ENCODE peak calls at places on chromosomes 4 and X, in eight cellular contexts. One of them, this sample, is unnamed.

GRCh38 chr4:176137626-176138025 is 57.8 kb downstream of the SPATA4 start:
- DNase-seq in NCI-H69: no peak
- DNase-seq in GM19239: no peak
- DNase-seq in NCI-H1105: no peak
- DNase-seq in aorta: no peak
- DNase-seq in stimulated activated CD4-positive, alpha-beta T cell treated with anti-CD3 and anti-CD28 coated beads, Interleukin-4, amount 100 ng/mL, for 48 hours: no peak
- DNase-seq in activated CD8-positive, alpha-beta memory T cell treated with anti-CD3 and anti-CD28 coated beads, Interleukin-2, amount 50 U/mL, for 4 hours: no peak
- DNase-seq in psoas muscle: no peak
- DNase-seq in this sample: no peak

GRCh38 chr4:4446434-4446833 is 59.5 kb downstream of the NSG1 start:
- DNase-seq in aorta: no peak
- DNase-seq in stimulated activated CD4-positive, alpha-beta T cell treated with anti-CD3 and anti-CD28 coated beads, Interleukin-4, amount 100 ng/mL, for 48 hours: no peak
- DNase-seq in activated CD8-positive, alpha-beta memory T cell treated with anti-CD3 and anti-CD28 coated beads, Interleukin-2, amount 50 U/mL, for 4 hours: no peak
- DNase-seq in psoas muscle: no peak
- DNase-seq in NCI-H1105: no peak
- DNase-seq in GM19239: no peak
- DNase-seq in NCI-H69: no peak
- DNase-seq in this sample: no peak

GRCh38 chr4:137644201-137644600 is 111.9 kb upstream of the PCDH18 start:
- DNase-seq in NCI-H69: no peak
- DNase-seq in activated CD8-positive, alpha-beta memory T cell treated with anti-CD3 and anti-CD28 coated beads, Interleukin-2, amount 50 U/mL, for 4 hours: no peak
- DNase-seq in aorta: no peak
- DNase-seq in GM19239: no peak
- DNase-seq in psoas muscle: no peak
- DNase-seq in stimulated activated CD4-positive, alpha-beta T cell treated with anti-CD3 and anti-CD28 coated beads, Interleukin-4, amount 100 ng/mL, for 48 hours: no peak
- DNase-seq in NCI-H1105: no peak
- DNase-seq in this sample: no peak

GRCh38 chrX:130162094-130162493 is 3.5 kb downstream of the AIFM1 start:
- DNase-seq in psoas muscle: no peak
- DNase-seq in aorta: no peak
- DNase-seq in GM19239: no peak
- DNase-seq in stimulated activated CD4-positive, alpha-beta T cell treated with anti-CD3 and anti-CD28 coated beads, Interleukin-4, amount 100 ng/mL, for 48 hours: no peak
- DNase-seq in activated CD8-positive, alpha-beta memory T cell treated with anti-CD3 and anti-CD28 coated beads, Interleukin-2, amount 50 U/mL, for 4 hours: no peak
- DNase-seq in NCI-H1105: no peak
- DNase-seq in NCI-H69: no peak
- DNase-seq in this sample: no peak

GRCh38 chr4:169024762-169025161 is 14.7 kb upstream of the CBR4 start:
- DNase-seq in aorta: no peak
- DNase-seq in activated CD8-positive, alpha-beta memory T cell treated with anti-CD3 and anti-CD28 coated beads, Interleukin-2, amount 50 U/mL, for 4 hours: no peak
- DNase-seq in NCI-H1105: no peak
- DNase-seq in psoas muscle: no peak
- DNase-seq in stimulated activated CD4-positive, alpha-beta T cell treated with anti-CD3 and anti-CD28 coated beads, Interleukin-4, amount 100 ng/mL, for 48 hours: no peak
- DNase-seq in NCI-H69: peak
- DNase-seq in GM19239: no peak
- DNase-seq in this sample: no peak

GRCh38 chr4:17232575-17233253 is 279.2 kb downstream of the QDPR start:
- DNase-seq in activated CD8-positive, alpha-beta memory T cell treated with anti-CD3 and anti-CD28 coated beads, Interleukin-2, amount 50 U/mL, for 4 hours: no peak
- DNase-seq in stimulated activated CD4-positive, alpha-beta T cell treated with anti-CD3 and anti-CD28 coated beads, Interleukin-4, amount 100 ng/mL, for 48 hours: no peak
- DNase-seq in GM19239: no peak
- DNase-seq in NCI-H69: no peak
- DNase-seq in aorta: no peak
- DNase-seq in NCI-H1105: no peak
- DNase-seq in psoas muscle: no peak
- DNase-seq in this sample: no peak

GRCh38 chrX:136204571-136204970 is 46.6 kb downstream of the MAP7D3 start:
- DNase-seq in activated CD8-positive, alpha-beta memory T cell treated with anti-CD3 and anti-CD28 coated beads, Interleukin-2, amount 50 U/mL, for 4 hours: no peak
- DNase-seq in NCI-H1105: no peak
- DNase-seq in aorta: peak
- DNase-seq in stimulated activated CD4-positive, alpha-beta T cell treated with anti-CD3 and anti-CD28 coated beads, Interleukin-4, amount 100 ng/mL, for 48 hours: no peak
- DNase-seq in GM19239: no peak
- DNase-seq in NCI-H69: no peak
- DNase-seq in psoas muscle: peak
- DNase-seq in this sample: no peak

GRCh38 chr4:145098675-145099037 is 545 bp downstream of the ABCE1 start:
- DNase-seq in stimulated activated CD4-positive, alpha-beta T cell treated with anti-CD3 and anti-CD28 coated beads, Interleukin-4, amount 100 ng/mL, for 48 hours: peak
- DNase-seq in aorta: no peak
- DNase-seq in activated CD8-positive, alpha-beta memory T cell treated with anti-CD3 and anti-CD28 coated beads, Interleukin-2, amount 50 U/mL, for 4 hours: peak
- DNase-seq in NCI-H1105: no peak
- DNase-seq in GM19239: no peak
- DNase-seq in psoas muscle: no peak
- DNase-seq in NCI-H69: peak
- DNase-seq in this sample: peak

GRCh38 chr4:31518796-31519250 is 798.7 kb downstream of the PCDH7 start:
- DNase-seq in psoas muscle: no peak
- DNase-seq in stimulated activated CD4-positive, alpha-beta T cell treated with anti-CD3 and anti-CD28 coated beads, Interleukin-4, amount 100 ng/mL, for 48 hours: no peak
- DNase-seq in NCI-H69: no peak
- DNase-seq in GM19239: no peak
- DNase-seq in NCI-H1105: no peak
- DNase-seq in activated CD8-positive, alpha-beta memory T cell treated with anti-CD3 and anti-CD28 coated beads, Interleukin-2, amount 50 U/mL, for 4 hours: no peak
- DNase-seq in aorta: no peak
- DNase-seq in this sample: no peak

GRCh38 chrX:68286076-68286475 is 147.2 kb downstream of the OPHN1 start:
- DNase-seq in activated CD8-positive, alpha-beta memory T cell treated with anti-CD3 and anti-CD28 coated beads, Interleukin-2, amount 50 U/mL, for 4 hours: no peak
- DNase-seq in NCI-H1105: no peak
- DNase-seq in stimulated activated CD4-positive, alpha-beta T cell treated with anti-CD3 and anti-CD28 coated beads, Interleukin-4, amount 100 ng/mL, for 48 hours: no peak
- DNase-seq in NCI-H69: no peak
- DNase-seq in GM19239: no peak
- DNase-seq in aorta: no peak
- DNase-seq in psoas muscle: no peak
- DNase-seq in this sample: no peak

GRCh38 chrX:32929040-32929439 is 282.3 kb downstream of the DMD start:
- DNase-seq in psoas muscle: no peak
- DNase-seq in activated CD8-positive, alpha-beta memory T cell treated with anti-CD3 and anti-CD28 coated beads, Interleukin-2, amount 50 U/mL, for 4 hours: no peak
- DNase-seq in NCI-H1105: no peak
- DNase-seq in aorta: no peak
- DNase-seq in GM19239: no peak
- DNase-seq in NCI-H69: no peak
- DNase-seq in stimulated activated CD4-positive, alpha-beta T cell treated with anti-CD3 and anti-CD28 coated beads, Interleukin-4, amount 100 ng/mL, for 48 hours: no peak
- DNase-seq in this sample: no peak

GRCh38 chr4:145333786-145334185 is 147.9 kb upstream of the SMAD1 start:
- DNase-seq in stimulated activated CD4-positive, alpha-beta T cell treated with anti-CD3 and anti-CD28 coated beads, Interleukin-4, amount 100 ng/mL, for 48 hours: no peak
- DNase-seq in NCI-H1105: no peak
- DNase-seq in activated CD8-positive, alpha-beta memory T cell treated with anti-CD3 and anti-CD28 coated beads, Interleukin-2, amount 50 U/mL, for 4 hours: no peak
- DNase-seq in GM19239: no peak
- DNase-seq in NCI-H69: no peak
- DNase-seq in aorta: no peak
- DNase-seq in psoas muscle: no peak
- DNase-seq in this sample: no peak

GRCh38 chrX:23803931-23804381 is 21.0 kb downstream of the SAT1 start:
- DNase-seq in NCI-H69: no peak
- DNase-seq in stimulated activated CD4-positive, alpha-beta T cell treated with anti-CD3 and anti-CD28 coated beads, Interleukin-4, amount 100 ng/mL, for 48 hours: no peak
- DNase-seq in GM19239: no peak
- DNase-seq in psoas muscle: no peak
- DNase-seq in activated CD8-positive, alpha-beta memory T cell treated with anti-CD3 and anti-CD28 coated beads, Interleukin-2, amount 50 U/mL, for 4 hours: no peak
- DNase-seq in NCI-H1105: no peak
- DNase-seq in aorta: no peak
- DNase-seq in this sample: no peak

GRCh38 chr4:14856076-14856926 is 146.0 kb upstream of the CPEB2 start:
- DNase-seq in GM19239: peak
- DNase-seq in NCI-H1105: no peak
- DNase-seq in aorta: peak
- DNase-seq in stimulated activated CD4-positive, alpha-beta T cell treated with anti-CD3 and anti-CD28 coated beads, Interleukin-4, amount 100 ng/mL, for 48 hours: peak
- DNase-seq in activated CD8-positive, alpha-beta memory T cell treated with anti-CD3 and anti-CD28 coated beads, Interleukin-2, amount 50 U/mL, for 4 hours: peak
- DNase-seq in psoas muscle: peak
- DNase-seq in NCI-H69: peak
- DNase-seq in this sample: no peak

GRCh38 chrX:137567474-137568232 is 1.7 kb downstream of the ZIC3 start:
- DNase-seq in NCI-H1105: peak
- DNase-seq in stimulated activated CD4-positive, alpha-beta T cell treated with anti-CD3 and anti-CD28 coated beads, Interleukin-4, amount 100 ng/mL, for 48 hours: no peak
- DNase-seq in psoas muscle: no peak
- DNase-seq in NCI-H69: no peak
- DNase-seq in aorta: no peak
- DNase-seq in GM19239: no peak
- DNase-seq in activated CD8-positive, alpha-beta memory T cell treated with anti-CD3 and anti-CD28 coated beads, Interleukin-2, amount 50 U/mL, for 4 hours: no peak
- DNase-seq in this sample: no peak

GRCh38 chr4:54657556-54658313 is at the start of gene KIT:
- DNase-seq in activated CD8-positive, alpha-beta memory T cell treated with anti-CD3 and anti-CD28 coated beads, Interleukin-2, amount 50 U/mL, for 4 hours: peak
- DNase-seq in psoas muscle: peak
- DNase-seq in aorta: peak
- DNase-seq in NCI-H1105: peak
- DNase-seq in stimulated activated CD4-positive, alpha-beta T cell treated with anti-CD3 and anti-CD28 coated beads, Interleukin-4, amount 100 ng/mL, for 48 hours: no peak
- DNase-seq in NCI-H69: peak
- DNase-seq in GM19239: no peak
- DNase-seq in this sample: peak

GRCh38 chr4:117001077-117001476 is 84.3 kb downstream of the TRAM1L1 start:
- DNase-seq in GM19239: no peak
- DNase-seq in activated CD8-positive, alpha-beta memory T cell treated with anti-CD3 and anti-CD28 coated beads, Interleukin-2, amount 50 U/mL, for 4 hours: no peak
- DNase-seq in aorta: no peak
- DNase-seq in psoas muscle: no peak
- DNase-seq in stimulated activated CD4-positive, alpha-beta T cell treated with anti-CD3 and anti-CD28 coated beads, Interleukin-4, amount 100 ng/mL, for 48 hours: no peak
- DNase-seq in NCI-H1105: no peak
- DNase-seq in NCI-H69: no peak
- DNase-seq in this sample: no peak

GRCh38 chr4:149077142-149077541 is 634.9 kb upstream of the NR3C2 start:
- DNase-seq in NCI-H69: no peak
- DNase-seq in stimulated activated CD4-positive, alpha-beta T cell treated with anti-CD3 and anti-CD28 coated beads, Interleukin-4, amount 100 ng/mL, for 48 hours: no peak
- DNase-seq in GM19239: no peak
- DNase-seq in aorta: no peak
- DNase-seq in NCI-H1105: no peak
- DNase-seq in psoas muscle: no peak
- DNase-seq in activated CD8-positive, alpha-beta memory T cell treated with anti-CD3 and anti-CD28 coated beads, Interleukin-2, amount 50 U/mL, for 4 hours: no peak
- DNase-seq in this sample: no peak

GRCh38 chr4:122500852-122501501 is 44.5 kb upstream of the IL2 start:
- DNase-seq in stimulated activated CD4-positive, alpha-beta T cell treated with anti-CD3 and anti-CD28 coated beads, Interleukin-4, amount 100 ng/mL, for 48 hours: no peak
- DNase-seq in GM19239: no peak
- DNase-seq in NCI-H1105: peak
- DNase-seq in aorta: no peak
- DNase-seq in psoas muscle: no peak
- DNase-seq in NCI-H69: peak
- DNase-seq in activated CD8-positive, alpha-beta memory T cell treated with anti-CD3 and anti-CD28 coated beads, Interleukin-2, amount 50 U/mL, for 4 hours: no peak
- DNase-seq in this sample: no peak

GRCh38 chrX:149392896-149393295 is 112.2 kb downstream of the IDS start:
- DNase-seq in stimulated activated CD4-positive, alpha-beta T cell treated with anti-CD3 and anti-CD28 coated beads, Interleukin-4, amount 100 ng/mL, for 48 hours: no peak
- DNase-seq in GM19239: no peak
- DNase-seq in NCI-H1105: peak
- DNase-seq in psoas muscle: no peak
- DNase-seq in aorta: no peak
- DNase-seq in activated CD8-positive, alpha-beta memory T cell treated with anti-CD3 and anti-CD28 coated beads, Interleukin-2, amount 50 U/mL, for 4 hours: no peak
- DNase-seq in NCI-H69: peak
- DNase-seq in this sample: no peak

GRCh38 chr4:8409271-8410065 is 31.1 kb downstream of the ACOX3 start:
- DNase-seq in NCI-H1105: no peak
- DNase-seq in NCI-H69: peak
- DNase-seq in activated CD8-positive, alpha-beta memory T cell treated with anti-CD3 and anti-CD28 coated beads, Interleukin-2, amount 50 U/mL, for 4 hours: peak
- DNase-seq in GM19239: no peak
- DNase-seq in aorta: peak
- DNase-seq in stimulated activated CD4-positive, alpha-beta T cell treated with anti-CD3 and anti-CD28 coated beads, Interleukin-4, amount 100 ng/mL, for 48 hours: no peak
- DNase-seq in psoas muscle: peak
- DNase-seq in this sample: no peak

GRCh38 chr4:21522296-21522695 is 426.3 kb downstream of the KCNIP4 start:
- DNase-seq in GM19239: no peak
- DNase-seq in psoas muscle: no peak
- DNase-seq in NCI-H1105: no peak
- DNase-seq in NCI-H69: no peak
- DNase-seq in aorta: no peak
- DNase-seq in activated CD8-positive, alpha-beta memory T cell treated with anti-CD3 and anti-CD28 coated beads, Interleukin-2, amount 50 U/mL, for 4 hours: no peak
- DNase-seq in stimulated activated CD4-positive, alpha-beta T cell treated with anti-CD3 and anti-CD28 coated beads, Interleukin-4, amount 100 ng/mL, for 48 hours: no peak
- DNase-seq in this sample: no peak

GRCh38 chrX:70032797-70033196 is 16.9 kb downstream of the AWAT2 start:
- DNase-seq in aorta: no peak
- DNase-seq in psoas muscle: no peak
- DNase-seq in NCI-H69: no peak
- DNase-seq in NCI-H1105: no peak
- DNase-seq in activated CD8-positive, alpha-beta memory T cell treated with anti-CD3 and anti-CD28 coated beads, Interleukin-2, amount 50 U/mL, for 4 hours: no peak
- DNase-seq in GM19239: no peak
- DNase-seq in stimulated activated CD4-positive, alpha-beta T cell treated with anti-CD3 and anti-CD28 coated beads, Interleukin-4, amount 100 ng/mL, for 48 hours: no peak
- DNase-seq in this sample: no peak

GRCh38 chr4:38803833-38804653 is 548 bp downstream of the TLR1 start:
- DNase-seq in psoas muscle: no peak
- DNase-seq in activated CD8-positive, alpha-beta memory T cell treated with anti-CD3 and anti-CD28 coated beads, Interleukin-2, amount 50 U/mL, for 4 hours: no peak
- DNase-seq in GM19239: no peak
- DNase-seq in stimulated activated CD4-positive, alpha-beta T cell treated with anti-CD3 and anti-CD28 coated beads, Interleukin-4, amount 100 ng/mL, for 48 hours: no peak
- DNase-seq in aorta: no peak
- DNase-seq in NCI-H69: no peak
- DNase-seq in NCI-H1105: no peak
- DNase-seq in this sample: no peak

GRCh38 chrX:53089224-53089842 is 4.6 kb upstream of the KANTR start:
- DNase-seq in aorta: no peak
- DNase-seq in NCI-H1105: peak
- DNase-seq in GM19239: no peak
- DNase-seq in activated CD8-positive, alpha-beta memory T cell treated with anti-CD3 and anti-CD28 coated beads, Interleukin-2, amount 50 U/mL, for 4 hours: peak
- DNase-seq in psoas muscle: peak
- DNase-seq in NCI-H69: peak
- DNase-seq in stimulated activated CD4-positive, alpha-beta T cell treated with anti-CD3 and anti-CD28 coated beads, Interleukin-4, amount 100 ng/mL, for 48 hours: no peak
- DNase-seq in this sample: peak

GRCh38 chr4:102494603-102495002 is 6.6 kb upstream of the NFKB1 start:
- DNase-seq in stimulated activated CD4-positive, alpha-beta T cell treated with anti-CD3 and anti-CD28 coated beads, Interleukin-4, amount 100 ng/mL, for 48 hours: no peak
- DNase-seq in NCI-H1105: no peak
- DNase-seq in NCI-H69: no peak
- DNase-seq in activated CD8-positive, alpha-beta memory T cell treated with anti-CD3 and anti-CD28 coated beads, Interleukin-2, amount 50 U/mL, for 4 hours: no peak
- DNase-seq in GM19239: no peak
- DNase-seq in psoas muscle: no peak
- DNase-seq in aorta: no peak
- DNase-seq in this sample: no peak

GRCh38 chr4:138897818-138898226 is 117.8 kb upstream of the NOCT start:
- DNase-seq in NCI-H69: peak
- DNase-seq in stimulated activated CD4-positive, alpha-beta T cell treated with anti-CD3 and anti-CD28 coated beads, Interleukin-4, amount 100 ng/mL, for 48 hours: no peak
- DNase-seq in psoas muscle: no peak
- DNase-seq in GM19239: no peak
- DNase-seq in NCI-H1105: peak
- DNase-seq in activated CD8-positive, alpha-beta memory T cell treated with anti-CD3 and anti-CD28 coated beads, Interleukin-2, amount 50 U/mL, for 4 hours: no peak
- DNase-seq in aorta: no peak
- DNase-seq in this sample: no peak

GRCh38 chrX:70139736-70140135 is 6.5 kb downstream of the IGBP1 start:
- DNase-seq in aorta: no peak
- DNase-seq in GM19239: no peak
- DNase-seq in stimulated activated CD4-positive, alpha-beta T cell treated with anti-CD3 and anti-CD28 coated beads, Interleukin-4, amount 100 ng/mL, for 48 hours: no peak
- DNase-seq in NCI-H69: no peak
- DNase-seq in psoas muscle: no peak
- DNase-seq in NCI-H1105: no peak
- DNase-seq in activated CD8-positive, alpha-beta memory T cell treated with anti-CD3 and anti-CD28 coated beads, Interleukin-2, amount 50 U/mL, for 4 hours: no peak
- DNase-seq in this sample: no peak

GRCh38 chrX:125203737-125204578 is 115.7 kb upstream of the TEX13C start:
- DNase-seq in aorta: peak
- DNase-seq in NCI-H1105: peak
- DNase-seq in NCI-H69: peak
- DNase-seq in activated CD8-positive, alpha-beta memory T cell treated with anti-CD3 and anti-CD28 coated beads, Interleukin-2, amount 50 U/mL, for 4 hours: no peak
- DNase-seq in stimulated activated CD4-positive, alpha-beta T cell treated with anti-CD3 and anti-CD28 coated beads, Interleukin-4, amount 100 ng/mL, for 48 hours: no peak
- DNase-seq in GM19239: no peak
- DNase-seq in psoas muscle: peak
- DNase-seq in this sample: no peak

GRCh38 chr4:41709844-41710481 is 38.6 kb downstream of the PHOX2B start:
- DNase-seq in NCI-H69: peak
- DNase-seq in GM19239: no peak
- DNase-seq in NCI-H1105: peak
- DNase-seq in stimulated activated CD4-positive, alpha-beta T cell treated with anti-CD3 and anti-CD28 coated beads, Interleukin-4, amount 100 ng/mL, for 48 hours: no peak
- DNase-seq in aorta: no peak
- DNase-seq in psoas muscle: no peak
- DNase-seq in activated CD8-positive, alpha-beta memory T cell treated with anti-CD3 and anti-CD28 coated beads, Interleukin-2, amount 50 U/mL, for 4 hours: no peak
- DNase-seq in this sample: no peak

GRCh38 chr4:914531-914930 is 17.6 kb downstream of the GAK start:
- DNase-seq in NCI-H1105: no peak
- DNase-seq in GM19239: no peak
- DNase-seq in NCI-H69: no peak
- DNase-seq in stimulated activated CD4-positive, alpha-beta T cell treated with anti-CD3 and anti-CD28 coated beads, Interleukin-4, amount 100 ng/mL, for 48 hours: no peak
- DNase-seq in aorta: no peak
- DNase-seq in activated CD8-positive, alpha-beta memory T cell treated with anti-CD3 and anti-CD28 coated beads, Interleukin-2, amount 50 U/mL, for 4 hours: no peak
- DNase-seq in psoas muscle: no peak
- DNase-seq in this sample: no peak

GRCh38 chr4:108762559-108763225 is at the start of gene ETNPPL:
- DNase-seq in NCI-H1105: peak
- DNase-seq in activated CD8-positive, alpha-beta memory T cell treated with anti-CD3 and anti-CD28 coated beads, Interleukin-2, amount 50 U/mL, for 4 hours: peak
- DNase-seq in GM19239: no peak
- DNase-seq in aorta: no peak
- DNase-seq in NCI-H69: peak
- DNase-seq in stimulated activated CD4-positive, alpha-beta T cell treated with anti-CD3 and anti-CD28 coated beads, Interleukin-4, amount 100 ng/mL, for 48 hours: peak
- DNase-seq in psoas muscle: peak
- DNase-seq in this sample: peak

GRCh38 chr4:146513548-146513947 is 8.2 kb downstream of the SLC10A7 start:
- DNase-seq in GM19239: no peak
- DNase-seq in psoas muscle: no peak
- DNase-seq in aorta: no peak
- DNase-seq in stimulated activated CD4-positive, alpha-beta T cell treated with anti-CD3 and anti-CD28 coated beads, Interleukin-4, amount 100 ng/mL, for 48 hours: no peak
- DNase-seq in NCI-H69: no peak
- DNase-seq in activated CD8-positive, alpha-beta memory T cell treated with anti-CD3 and anti-CD28 coated beads, Interleukin-2, amount 50 U/mL, for 4 hours: no peak
- DNase-seq in NCI-H1105: no peak
- DNase-seq in this sample: no peak

GRCh38 chr4:109298279-109299010 is 4.0 kb downstream of the COL25A1 start:
- DNase-seq in psoas muscle: no peak
- DNase-seq in NCI-H69: peak
- DNase-seq in aorta: no peak
- DNase-seq in GM19239: no peak
- DNase-seq in activated CD8-positive, alpha-beta memory T cell treated with anti-CD3 and anti-CD28 coated beads, Interleukin-2, amount 50 U/mL, for 4 hours: no peak
- DNase-seq in stimulated activated CD4-positive, alpha-beta T cell treated with anti-CD3 and anti-CD28 coated beads, Interleukin-4, amount 100 ng/mL, for 48 hours: no peak
- DNase-seq in NCI-H1105: no peak
- DNase-seq in this sample: no peak